ENCODE peak calls at places on chromosomes 11 and 22, in eight cellular contexts. U, T, H, D, I, J, P and X are unnamed samples.

GRCh38 chr11:665707-666281 is 28.7 kb downstream of the DRD4 start:
- DNase-seq in T (no peak), H (no peak), U (no peak), I (no peak), P (no peak), J (peak; percentile 29), D (no peak), X (no peak)

GRCh38 chr22:27639180-27640086 is 162.1 kb downstream of the MN1 start:
- DNase-seq in H (no peak), I (no peak), P (no peak), J (no peak), D (no peak), T (no peak), U (no peak), X (no peak)

GRCh38 chr11:29518389-29519174 is 498.2 kb downstream of the KCNA4 start:
- DNase-seq in H (no peak), D (no peak), T (no peak), P (no peak), I (peak; percentile 47), J (no peak), U (peak; percentile 6), X (no peak)

GRCh38 chr11:19276859-19277808 is 36.4 kb upstream of the E2F8 start:
- DNase-seq in D (no peak), I (no peak), T (no peak), H (no peak), U (peak; percentile 81), J (no peak), P (no peak), X (peak; percentile 46)

GRCh38 chr11:66322732-66323427 is 6.0 kb upstream of the CD248 start:
- DNase-seq in D (no peak), P (peak; percentile 75), T (no peak), J (no peak), H (peak; percentile 89), I (no peak), U (no peak), X (no peak)

GRCh38 chr22:30923168-30923900 is 45.2 kb downstream of the MORC2 start:
- DNase-seq in H (peak; percentile 48), D (no peak), J (no peak), P (no peak), T (no peak), I (no peak), U (no peak), X (no peak)

GRCh38 chr11:64022125-64022784 is 13.5 kb upstream of the FLRT1 start:
- DNase-seq in H (no peak), U (no peak), T (no peak), J (no peak), I (no peak), P (no peak), D (no peak), X (no peak)

GRCh38 chr11:31779268-31779879 is 31.7 kb downstream of the PAX6 start:
- DNase-seq in I (no peak), H (no peak), D (no peak), J (peak; percentile 83), U (no peak), P (no peak), T (no peak), X (no peak)

GRCh38 chr11:20162824-20163777 is 2.8 kb upstream of the DBX1 start:
- DNase-seq in I (peak; percentile 66), J (peak; percentile 18), D (no peak), T (no peak), P (no peak), U (no peak), H (no peak), X (no peak)

GRCh38 chr11:44310198-44310455 is 188 bp upstream of the ALX4 start:
- DNase-seq in U (no peak), T (no peak), H (no peak), P (no peak), I (no peak), J (no peak), D (no peak), X (no peak)

GRCh38 chr11:20047006-20047405 is 113.3 kb downstream of the DBX1 start:
- DNase-seq in H (no peak), D (no peak), J (no peak), T (no peak), U (no peak), I (no peak), P (no peak), X (no peak)

GRCh38 chr11:33132510-33132909 is 28.8 kb downstream of the CSTF3 start:
- DNase-seq in P (no peak), I (no peak), H (no peak), D (no peak), U (no peak), T (no peak), J (no peak), X (no peak)

GRCh38 chr22:32776800-32777199 is 24.7 kb upstream of the TIMP3 start:
- DNase-seq in P (no peak), H (no peak), U (no peak), J (no peak), D (no peak), I (no peak), T (no peak), X (no peak)

GRCh38 chr11:84316866-84317560 is 1030.8 kb upstream of the CCDC90B start:
- DNase-seq in H (peak; percentile 63), T (no peak), U (peak; percentile 9), J (peak; percentile 30), D (no peak), I (no peak), P (no peak), X (no peak)

GRCh38 chr11:66589996-66590675 is 2.7 kb downstream of the CCDC87 start:
- DNase-seq in J (no peak), U (no peak), P (no peak), D (no peak), H (no peak), I (no peak), T (no peak), X (no peak)

GRCh38 chr11:130945945-130946344 is 29.7 kb upstream of the SNX19 start:
- DNase-seq in D (no peak), H (no peak), I (no peak), J (peak; percentile 94), T (no peak), P (peak; percentile 52), U (no peak), X (no peak)

GRCh38 chr11:75400110-75400865 is 970 bp downstream of the RPS3 start:
- DNase-seq in T (peak; percentile 44), H (no peak), I (no peak), D (peak; percentile 36), J (peak; percentile 14), U (no peak), P (no peak), X (no peak)

GRCh38 chr11:24421766-24422165 is 75.1 kb upstream of the LUZP2 start:
- DNase-seq in I (no peak), U (no peak), T (no peak), H (no peak), J (peak; percentile 7), P (no peak), D (no peak), X (no peak)

GRCh38 chr22:42247596-42247995 is 22.9 kb downstream of the TCF20 start:
- DNase-seq in T (no peak), D (no peak), H (no peak), P (no peak), U (no peak), J (no peak), I (no peak), X (no peak)

GRCh38 chr22:42243802-42244060 is 26.7 kb downstream of the TCF20 start:
- DNase-seq in D (no peak), U (no peak), J (no peak), H (no peak), I (no peak), P (no peak), T (no peak), X (no peak)
- H3K9me3 ChIP-seq in D (no peaks in the 10 kb centered on the region), U (no peaks in the 10 kb centered on the region), J (peaks cover 1% of the 10 kb centered on the region), H (no peaks in the 10 kb centered on the region), I (no peaks in the 10 kb centered on the region), P (no peaks in the 10 kb centered on the region), T (no peaks in the 10 kb centered on the region), X (no peaks in the 10 kb centered on the region)

DNA sequence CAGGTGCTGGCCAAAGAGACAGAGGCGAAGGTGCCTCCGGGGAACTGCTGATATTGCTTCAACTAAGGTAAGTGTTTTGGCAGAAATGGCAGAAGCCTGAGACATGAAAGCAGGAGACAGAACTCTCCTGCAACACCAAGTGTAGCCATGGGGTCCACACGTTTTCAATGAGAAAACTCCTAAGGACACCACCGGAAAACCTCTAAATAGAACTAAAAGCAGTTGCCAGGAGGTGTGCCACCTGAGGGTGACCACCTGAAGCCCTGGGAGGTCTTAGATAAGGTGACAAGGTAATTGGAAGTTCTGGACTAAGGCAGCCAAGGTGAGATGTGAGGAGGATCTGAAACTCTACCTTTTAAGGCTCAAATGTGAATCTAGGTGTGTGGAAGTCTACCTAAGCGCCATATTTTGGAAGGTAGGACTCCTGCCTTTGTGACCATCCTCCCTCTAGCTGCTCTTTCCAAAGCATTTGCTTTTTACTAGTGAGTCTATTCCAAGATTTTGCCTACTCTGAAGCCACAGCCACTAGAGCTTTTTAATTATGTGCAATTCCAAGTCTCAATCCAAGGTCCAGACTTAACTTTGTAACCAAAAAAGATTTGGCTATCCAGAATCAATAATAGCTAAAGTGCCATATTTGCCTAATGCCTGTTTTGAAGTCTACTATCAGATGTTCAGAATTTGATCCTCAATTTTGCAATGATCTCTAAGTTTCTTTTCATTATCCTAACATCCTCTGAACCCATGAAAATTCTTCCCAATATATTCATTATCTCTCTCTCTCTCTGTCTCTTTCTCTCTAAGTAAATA is 4.5 kb upstream of the ZC3H12C start:
- DNase-seq in U (no peak), H (no peak), D (no peak), T (no peak), I (no peak), P (no peak), J (no peak), X (no peak)
- H3K4me1 ChIP-seq in U (peaks cover 3% of the 10 kb centered on the region), H (no peaks in the 10 kb centered on the region), D (no peaks in the 10 kb centered on the region), T (peaks cover under 1% of the 10 kb centered on the region), I (peaks cover 4% of the 10 kb centered on the region), P (peaks cover 9% of the 10 kb centered on the region), J (peaks cover 9% of the 10 kb centered on the region), X (no peaks in the 10 kb centered on the region)

GRCh38 chr11:22449441-22449840 is 111.3 kb downstream of the SLC17A6 start:
- DNase-seq in P (no peak), T (no peak), U (no peak), H (no peak), J (peak; percentile 51), I (no peak), D (no peak), X (no peak)
- H3K9me3 ChIP-seq in P (no peaks in the 10 kb centered on the region), T (no peaks in the 10 kb centered on the region), U (no peaks in the 10 kb centered on the region), H (no peaks in the 10 kb centered on the region), J (no peaks in the 10 kb centered on the region), I (no peaks in the 10 kb centered on the region), D (no peaks in the 10 kb centered on the region), X (no peaks in the 10 kb centered on the region)

DNA sequence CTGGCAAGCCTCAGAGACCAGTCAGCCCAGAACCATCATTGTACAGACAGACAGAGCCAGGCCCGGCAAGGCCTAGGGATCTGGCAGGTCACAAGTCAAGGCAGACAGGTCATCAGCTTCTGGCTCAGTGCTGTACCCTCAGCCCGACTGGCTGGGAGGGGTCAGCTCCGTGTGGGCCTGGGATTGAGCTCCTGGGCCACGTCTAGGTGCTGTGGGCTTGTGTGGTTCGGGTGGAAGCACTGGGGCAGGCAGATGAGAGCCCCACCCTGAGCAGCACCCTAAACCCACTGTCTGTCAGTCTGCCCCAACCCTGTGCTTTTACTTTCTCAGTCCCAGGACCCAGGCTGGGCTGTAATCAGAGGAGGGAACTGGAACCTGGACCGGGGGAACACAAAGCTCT is 26.9 kb upstream of the P2RY2 start:
- DNase-seq in I (no peak), U (no peak), J (no peak), H (peak; percentile 49), D (no peak), T (no peak), P (no peak), X (peak; percentile 40)
- H3K4me1 ChIP-seq in I (no peaks in the 10 kb centered on the region), U (peaks cover 54% of the 10 kb centered on the region), J (peaks cover 3% of the 10 kb centered on the region), H (no peaks in the 10 kb centered on the region), D (no peaks in the 10 kb centered on the region), T (no peaks in the 10 kb centered on the region), P (peaks cover 35% of the 10 kb centered on the region), X (no peaks in the 10 kb centered on the region)